ENCODE peak calls at places on chromosomes 7 and 10, in seven cellular contexts. One of them, this sample, is unnamed.

GRCh38 chr7:155356323-155357105 is 58.8 kb downstream of the INSIG1 start:
- DNase-seq in iPS DF 6.9: no peak
- DNase-seq in gastrocnemius medialis: no peak
- DNase-seq in IMR-90: no peak
- DNase-seq in heart left ventricle: no peak
- DNase-seq in SK-N-SH: peak; percentile 67
- DNase-seq in CD8-positive, alpha-beta memory T cell: peak; percentile 38
- DNase-seq in this sample: no peak

GRCh38 chr7:55065511-55066229 is 46.9 kb downstream of the EGFR start:
- DNase-seq in iPS DF 6.9: no peak
- DNase-seq in gastrocnemius medialis: no peak
- DNase-seq in IMR-90: peak; percentile 94
- DNase-seq in heart left ventricle: no peak
- DNase-seq in SK-N-SH: no peak
- DNase-seq in CD8-positive, alpha-beta memory T cell: no peak
- DNase-seq in this sample: no peak

GRCh38 chr10:6396652-6397051 is 183.4 kb downstream of the PRKCQ start:
- DNase-seq in iPS DF 6.9: no peak
- DNase-seq in gastrocnemius medialis: no peak
- DNase-seq in IMR-90: peak; percentile 85
- DNase-seq in heart left ventricle: no peak
- DNase-seq in SK-N-SH: no peak
- DNase-seq in CD8-positive, alpha-beta memory T cell: no peak
- DNase-seq in this sample: no peak

GRCh38 chr7:24721378-24722030 is 35.8 kb downstream of the GSDME start:
- DNase-seq in iPS DF 6.9: no peak
- DNase-seq in gastrocnemius medialis: no peak
- DNase-seq in IMR-90: no peak
- DNase-seq in heart left ventricle: no peak
- DNase-seq in SK-N-SH: no peak
- DNase-seq in CD8-positive, alpha-beta memory T cell: no peak
- DNase-seq in this sample: no peak

GRCh38 chr10:69413221-69413865 is 3.4 kb downstream of the TACR2 start:
- DNase-seq in iPS DF 6.9: peak; percentile 72
- DNase-seq in gastrocnemius medialis: peak; percentile 58
- DNase-seq in IMR-90: peak; percentile 70
- DNase-seq in heart left ventricle: peak; percentile 72
- DNase-seq in SK-N-SH: peak; percentile 84
- DNase-seq in CD8-positive, alpha-beta memory T cell: no peak
- DNase-seq in this sample: peak; percentile 80

GRCh38 chr10:94125856-94126255 is 132.1 kb downstream of the PLCE1 start:
- DNase-seq in iPS DF 6.9: no peak
- DNase-seq in gastrocnemius medialis: no peak
- DNase-seq in IMR-90: peak; percentile 94
- DNase-seq in heart left ventricle: no peak
- DNase-seq in SK-N-SH: no peak
- DNase-seq in CD8-positive, alpha-beta memory T cell: no peak
- DNase-seq in this sample: no peak

GRCh38 chr7:17774701-17775288 is 165.5 kb downstream of the SNX13 start:
- DNase-seq in iPS DF 6.9: no peak
- DNase-seq in gastrocnemius medialis: no peak
- DNase-seq in IMR-90: peak; percentile 14
- DNase-seq in heart left ventricle: no peak
- DNase-seq in SK-N-SH: no peak
- DNase-seq in CD8-positive, alpha-beta memory T cell: no peak
- DNase-seq in this sample: no peak

GRCh38 chr10:119750391-119751230 is 24.8 kb downstream of the INPP5F start:
- DNase-seq in iPS DF 6.9: peak; percentile 45
- DNase-seq in gastrocnemius medialis: peak; percentile 62
- DNase-seq in IMR-90: peak; percentile 82
- DNase-seq in heart left ventricle: peak; percentile 59
- DNase-seq in SK-N-SH: peak; percentile 75
- DNase-seq in CD8-positive, alpha-beta memory T cell: peak; percentile 58
- DNase-seq in this sample: peak; percentile 47

GRCh38 chr7:135998081-135998480 is 20.9 kb upstream of the MTPN start:
- DNase-seq in iPS DF 6.9: no peak
- DNase-seq in gastrocnemius medialis: no peak
- DNase-seq in IMR-90: no peak
- DNase-seq in heart left ventricle: no peak
- DNase-seq in SK-N-SH: no peak
- DNase-seq in CD8-positive, alpha-beta memory T cell: no peak
- DNase-seq in this sample: no peak

GRCh38 chr7:144670251-144670650 is 165.6 kb downstream of the TPK1 start:
- DNase-seq in iPS DF 6.9: no peak
- DNase-seq in gastrocnemius medialis: no peak
- DNase-seq in IMR-90: no peak
- DNase-seq in heart left ventricle: no peak
- DNase-seq in SK-N-SH: no peak
- DNase-seq in CD8-positive, alpha-beta memory T cell: no peak
- DNase-seq in this sample: no peak

GRCh38 chr7:103690576-103690975 is 244.6 kb upstream of the SLC26A5 start:
- DNase-seq in iPS DF 6.9: no peak
- DNase-seq in gastrocnemius medialis: no peak
- DNase-seq in IMR-90: peak; percentile 27
- DNase-seq in heart left ventricle: no peak
- DNase-seq in SK-N-SH: no peak
- DNase-seq in CD8-positive, alpha-beta memory T cell: no peak
- DNase-seq in this sample: no peak

GRCh38 chr7:66043681-66044497 is 31.7 kb upstream of the ASL start:
- DNase-seq in iPS DF 6.9: no peak
- DNase-seq in gastrocnemius medialis: peak; percentile 42
- DNase-seq in IMR-90: no peak
- DNase-seq in heart left ventricle: peak; percentile 67
- DNase-seq in SK-N-SH: no peak
- DNase-seq in CD8-positive, alpha-beta memory T cell: no peak
- DNase-seq in this sample: peak; percentile 83

GRCh38 chr7:19353158-19353557 is 207.9 kb upstream of the FERD3L start:
- DNase-seq in iPS DF 6.9: no peak
- DNase-seq in gastrocnemius medialis: no peak
- DNase-seq in IMR-90: peak; percentile 47
- DNase-seq in heart left ventricle: no peak
- DNase-seq in SK-N-SH: no peak
- DNase-seq in CD8-positive, alpha-beta memory T cell: no peak
- DNase-seq in this sample: no peak

GRCh38 chr7:134792968-134793367 is 13.5 kb downstream of the CALD1 start:
- DNase-seq in iPS DF 6.9: no peak
- DNase-seq in gastrocnemius medialis: no peak
- DNase-seq in IMR-90: peak; percentile 63
- DNase-seq in heart left ventricle: peak; percentile 77
- DNase-seq in SK-N-SH: no peak
- DNase-seq in CD8-positive, alpha-beta memory T cell: no peak
- DNase-seq in this sample: no peak

GRCh38 chr10:36681751-36682633 is 443.4 kb upstream of the ANKRD30A start:
- DNase-seq in iPS DF 6.9: no peak
- DNase-seq in gastrocnemius medialis: no peak
- DNase-seq in IMR-90: peak; percentile 67
- DNase-seq in heart left ventricle: no peak
- DNase-seq in SK-N-SH: no peak
- DNase-seq in CD8-positive, alpha-beta memory T cell: no peak
- DNase-seq in this sample: no peak

GRCh38 chr10:43075612-43076003 is 1.3 kb upstream of the RET start:
- DNase-seq in iPS DF 6.9: no peak
- DNase-seq in gastrocnemius medialis: no peak
- DNase-seq in IMR-90: no peak
- DNase-seq in heart left ventricle: no peak
- DNase-seq in SK-N-SH: peak; percentile 75
- DNase-seq in CD8-positive, alpha-beta memory T cell: no peak
- DNase-seq in this sample: peak; percentile 38

GRCh38 chr7:131250331-131250730 is 77.3 kb upstream of the MKLN1 start:
- DNase-seq in iPS DF 6.9: no peak
- DNase-seq in gastrocnemius medialis: no peak
- DNase-seq in IMR-90: peak; percentile 73
- DNase-seq in heart left ventricle: no peak
- DNase-seq in SK-N-SH: no peak
- DNase-seq in CD8-positive, alpha-beta memory T cell: no peak
- DNase-seq in this sample: no peak

GRCh38 chr7:17142831-17143541 is 155.5 kb upstream of the AHR start:
- DNase-seq in iPS DF 6.9: no peak
- DNase-seq in gastrocnemius medialis: no peak
- DNase-seq in IMR-90: peak; percentile 33
- DNase-seq in heart left ventricle: no peak
- DNase-seq in SK-N-SH: no peak
- DNase-seq in CD8-positive, alpha-beta memory T cell: no peak
- DNase-seq in this sample: no peak

GRCh38 chr7:111012799-111013675 is 77.9 kb upstream of the LRRN3 start:
- DNase-seq in iPS DF 6.9: no peak
- DNase-seq in gastrocnemius medialis: no peak
- DNase-seq in IMR-90: no peak
- DNase-seq in heart left ventricle: no peak
- DNase-seq in SK-N-SH: no peak
- DNase-seq in CD8-positive, alpha-beta memory T cell: peak; percentile 47
- DNase-seq in this sample: no peak

GRCh38 chr10:72013202-72013945 is 49.2 kb downstream of the CHST3 start:
- DNase-seq in iPS DF 6.9: no peak
- DNase-seq in gastrocnemius medialis: no peak
- DNase-seq in IMR-90: no peak
- DNase-seq in heart left ventricle: peak; percentile 80
- DNase-seq in SK-N-SH: peak; percentile 88
- DNase-seq in CD8-positive, alpha-beta memory T cell: no peak
- DNase-seq in this sample: peak; percentile 69

GRCh38 chr7:152527610-152528032 is 91.8 kb upstream of the KMT2C start:
- DNase-seq in iPS DF 6.9: no peak
- DNase-seq in gastrocnemius medialis: no peak
- DNase-seq in IMR-90: no peak
- DNase-seq in heart left ventricle: no peak
- DNase-seq in SK-N-SH: no peak
- DNase-seq in CD8-positive, alpha-beta memory T cell: no peak
- DNase-seq in this sample: no peak

GRCh38 chr10:110880012-110880411 is 8.3 kb downstream of the PDCD4 start:
- DNase-seq in iPS DF 6.9: no peak
- DNase-seq in gastrocnemius medialis: no peak
- DNase-seq in IMR-90: no peak
- DNase-seq in heart left ventricle: no peak
- DNase-seq in SK-N-SH: no peak
- DNase-seq in CD8-positive, alpha-beta memory T cell: no peak
- DNase-seq in this sample: no peak
- H3K27ac ChIP-seq in iPS DF 6.9: no peak overlapping the region
- H3K27ac ChIP-seq in gastrocnemius medialis: no peak overlapping the region
- H3K27ac ChIP-seq in IMR-90: no peak overlapping the region
- H3K27ac ChIP-seq in heart left ventricle: no peak overlapping the region
- H3K27ac ChIP-seq in SK-N-SH: no peak overlapping the region
- H3K27ac ChIP-seq in CD8-positive, alpha-beta memory T cell: no peak overlapping the region
- H3K27ac ChIP-seq in this sample: no peak overlapping the region

DNA sequence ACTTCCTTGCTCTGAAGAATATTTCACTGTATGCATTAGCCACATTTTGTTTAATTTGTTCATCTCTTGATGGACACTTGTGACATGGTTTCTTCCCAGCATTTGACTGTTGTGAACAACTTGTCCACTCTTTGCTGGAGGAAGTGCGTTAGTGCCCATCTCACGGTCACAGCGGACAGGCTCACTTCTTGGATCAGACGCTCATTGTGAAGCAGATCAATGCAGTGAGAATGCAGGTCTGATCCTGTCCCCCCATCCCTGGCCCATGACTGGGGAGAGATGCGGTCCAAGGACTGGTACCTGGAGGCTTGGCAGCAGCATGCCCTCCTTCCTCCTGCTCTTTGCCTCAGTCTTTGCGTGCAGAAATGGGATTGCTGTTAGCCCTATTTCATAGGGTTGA is 41.5 kb downstream of the DOCK1 start:
- DNase-seq in iPS DF 6.9: no peak
- DNase-seq in gastrocnemius medialis: no peak
- DNase-seq in IMR-90: no peak
- DNase-seq in heart left ventricle: no peak
- DNase-seq in SK-N-SH: no peak
- DNase-seq in CD8-positive, alpha-beta memory T cell: no peak
- DNase-seq in this sample: no peak
- H3K4me3 ChIP-seq in iPS DF 6.9: no peak overlapping the region
- H3K4me3 ChIP-seq in gastrocnemius medialis: no peak overlapping the region
- H3K4me3 ChIP-seq in IMR-90: no peak overlapping the region
- H3K4me3 ChIP-seq in heart left ventricle: no peak overlapping the region
- H3K4me3 ChIP-seq in SK-N-SH: no peak overlapping the region
- H3K4me3 ChIP-seq in CD8-positive, alpha-beta memory T cell: no peak overlapping the region
- H3K4me3 ChIP-seq in this sample: no peak overlapping the region

GRCh38 chr7:33917661-33918060 is 12.3 kb downstream of the BMPER start:
- DNase-seq in iPS DF 6.9: no peak
- DNase-seq in gastrocnemius medialis: no peak
- DNase-seq in IMR-90: no peak
- DNase-seq in heart left ventricle: no peak
- DNase-seq in SK-N-SH: no peak
- DNase-seq in CD8-positive, alpha-beta memory T cell: no peak
- DNase-seq in this sample: no peak

GRCh38 chr7:33922820-33923219 is 17.5 kb downstream of the BMPER start:
- DNase-seq in iPS DF 6.9: no peak
- DNase-seq in gastrocnemius medialis: peak; percentile 77
- DNase-seq in IMR-90: no peak
- DNase-seq in heart left ventricle: no peak
- DNase-seq in SK-N-SH: no peak
- DNase-seq in CD8-positive, alpha-beta memory T cell: no peak
- DNase-seq in this sample: peak; percentile 79

GRCh38 chr7:33916357-33917081 is 11.2 kb downstream of the BMPER start:
- DNase-seq in iPS DF 6.9: no peak
- DNase-seq in gastrocnemius medialis: no peak
- DNase-seq in IMR-90: peak; percentile 58
- DNase-seq in heart left ventricle: no peak
- DNase-seq in SK-N-SH: no peak
- DNase-seq in CD8-positive, alpha-beta memory T cell: no peak
- DNase-seq in this sample: no peak

GRCh38 chr7:33921216-33921938 is 16.0 kb downstream of the BMPER start:
- DNase-seq in iPS DF 6.9: no peak
- DNase-seq in gastrocnemius medialis: peak; percentile 64
- DNase-seq in IMR-90: peak; percentile 79
- DNase-seq in heart left ventricle: peak; percentile 65
- DNase-seq in SK-N-SH: no peak
- DNase-seq in CD8-positive, alpha-beta memory T cell: no peak
- DNase-seq in this sample: peak; percentile 85

DNA sequence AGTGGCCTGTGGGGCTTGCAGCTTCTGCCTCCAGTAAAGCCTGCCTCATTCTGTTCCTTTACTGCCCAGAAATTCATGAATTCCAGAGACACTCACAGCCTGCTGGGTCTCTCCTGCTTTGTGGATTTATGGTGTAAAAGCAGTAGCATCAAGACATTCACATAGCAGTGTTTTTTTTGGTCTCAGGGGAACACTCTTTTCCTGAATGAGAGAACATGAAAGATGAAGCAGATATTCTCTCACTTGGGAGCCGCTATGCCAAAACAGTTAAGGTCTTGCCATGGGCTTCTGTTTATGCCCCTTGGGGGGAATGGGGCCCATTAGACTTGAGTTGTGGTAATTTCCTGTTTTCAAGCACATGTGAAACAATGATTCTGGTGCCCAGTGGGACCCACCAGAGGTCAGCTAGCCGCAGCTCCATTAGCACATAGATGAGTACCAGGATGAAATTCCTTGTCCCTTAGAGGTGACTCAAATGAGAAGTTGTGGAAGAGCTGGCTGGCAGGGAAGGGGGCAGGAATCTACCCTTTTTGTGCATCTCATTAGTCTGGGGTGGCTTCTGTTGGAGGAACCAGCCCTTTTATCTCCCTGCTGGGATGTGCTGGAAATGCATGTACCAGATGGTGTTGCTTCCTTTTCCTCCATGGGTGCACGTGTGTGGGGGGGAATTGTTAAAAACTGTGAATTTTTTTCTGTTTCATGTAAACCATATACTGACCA is 13.2 kb downstream of the BMPER start:
- DNase-seq in iPS DF 6.9: no peak
- DNase-seq in gastrocnemius medialis: no peak
- DNase-seq in IMR-90: no peak
- DNase-seq in heart left ventricle: no peak
- DNase-seq in SK-N-SH: no peak
- DNase-seq in CD8-positive, alpha-beta memory T cell: no peak
- DNase-seq in this sample: no peak
- H3K27ac ChIP-seq in iPS DF 6.9: no peak overlapping the region
- H3K27ac ChIP-seq in gastrocnemius medialis: no peak overlapping the region
- H3K27ac ChIP-seq in IMR-90: no peak overlapping the region
- H3K27ac ChIP-seq in heart left ventricle: no peak overlapping the region
- H3K27ac ChIP-seq in SK-N-SH: no peak overlapping the region
- H3K27ac ChIP-seq in CD8-positive, alpha-beta memory T cell: no peak overlapping the region
- H3K27ac ChIP-seq in this sample: no peak overlapping the region

GRCh38 chr7:100583132-100584045 is 2.5 kb downstream of the LRCH4 start:
- DNase-seq in iPS DF 6.9: no peak
- DNase-seq in gastrocnemius medialis: peak; percentile 48
- DNase-seq in IMR-90: peak; percentile 67
- DNase-seq in heart left ventricle: peak; percentile 72
- DNase-seq in SK-N-SH: no peak
- DNase-seq in CD8-positive, alpha-beta memory T cell: peak; percentile 78
- DNase-seq in this sample: peak; percentile 71
- H3K4me3 ChIP-seq in iPS DF 6.9: no peak overlapping the region
- H3K4me3 ChIP-seq in gastrocnemius medialis: peak overlapping the region; percentile 98
- H3K4me3 ChIP-seq in IMR-90: peak overlapping the region; percentile 36
- H3K4me3 ChIP-seq in heart left ventricle: peak overlapping the region; percentile 78
- H3K4me3 ChIP-seq in SK-N-SH: no peak overlapping the region
- H3K4me3 ChIP-seq in CD8-positive, alpha-beta memory T cell: peak overlapping the region; percentile 87
- H3K4me3 ChIP-seq in this sample: peak overlapping the region; percentile 100